ENCODE peak calls at places on chromosomes 13 and 19, in four cellular contexts. One of them, this sample, is unnamed.

GRCh38 chr13:31880849-31881494 is 141.6 kb downstream of the RXFP2 start:
- DNase-seq in HCT116: no peak
- DNase-seq in esophagus muscularis mucosa: no peak
- DNase-seq in ascending aorta: no peak
- DNase-seq in this sample: no peak

GRCh38 chr13:113956571-113956970 is 17.3 kb downstream of the C13orf46 start:
- DNase-seq in HCT116: no peak
- DNase-seq in esophagus muscularis mucosa: no peak
- DNase-seq in ascending aorta: no peak
- DNase-seq in this sample: no peak

GRCh38 chr13:24341439-24341838 is 32.1 kb downstream of the C1QTNF9 start:
- DNase-seq in HCT116: peak; percentile 19
- DNase-seq in esophagus muscularis mucosa: peak; percentile 50
- DNase-seq in ascending aorta: no peak
- DNase-seq in this sample: no peak

GRCh38 chr19:1172353-1173159 is 1.5 kb downstream of the SBNO2 start:
- DNase-seq in HCT116: no peak
- DNase-seq in esophagus muscularis mucosa: no peak
- DNase-seq in ascending aorta: peak; percentile 87
- DNase-seq in this sample: no peak

GRCh38 chr19:14118165-14119051 is 846 bp upstream of the PRKACA start:
- DNase-seq in HCT116: no peak
- DNase-seq in esophagus muscularis mucosa: peak; percentile 95
- DNase-seq in ascending aorta: peak; percentile 94
- DNase-seq in this sample: no peak

GRCh38 chr19:32676186-32676894 is 692 bp downstream of the RGS9BP start:
- DNase-seq in HCT116: no peak
- DNase-seq in esophagus muscularis mucosa: no peak
- DNase-seq in ascending aorta: no peak
- DNase-seq in this sample: no peak

GRCh38 chr19:49588370-49589122 is 2.4 kb upstream of the PRR12 start:
- DNase-seq in HCT116: no peak
- DNase-seq in esophagus muscularis mucosa: no peak
- DNase-seq in ascending aorta: no peak
- DNase-seq in this sample: no peak

GRCh38 chr13:109243311-109243951 is 543.0 kb downstream of the IRS2 start:
- DNase-seq in HCT116: peak; percentile 85
- DNase-seq in esophagus muscularis mucosa: no peak
- DNase-seq in ascending aorta: peak; percentile 79
- DNase-seq in this sample: peak; percentile 65

GRCh38 chr19:10654610-10655456 is 687 bp downstream of the ILF3 start:
- DNase-seq in HCT116: no peak
- DNase-seq in esophagus muscularis mucosa: no peak
- DNase-seq in ascending aorta: peak; percentile 74
- DNase-seq in this sample: no peak

GRCh38 chr13:89267734-89268133 is 1596.6 kb downstream of the SLITRK5 start:
- DNase-seq in HCT116: no peak
- DNase-seq in esophagus muscularis mucosa: no peak
- DNase-seq in ascending aorta: no peak
- DNase-seq in this sample: no peak

GRCh38 chr13:113350065-113350937 is 13.6 kb downstream of the GRTP1 start:
- DNase-seq in HCT116: no peak
- DNase-seq in esophagus muscularis mucosa: no peak
- DNase-seq in ascending aorta: no peak
- DNase-seq in this sample: no peak

GRCh38 chr19:49873149-49873521 is 4.0 kb downstream of the AKT1S1 start:
- DNase-seq in HCT116: no peak
- DNase-seq in esophagus muscularis mucosa: no peak
- DNase-seq in ascending aorta: no peak
- DNase-seq in this sample: no peak

GRCh38 chr19:8215783-8216182 is 6.6 kb downstream of the CERS4 start:
- DNase-seq in HCT116: no peak
- DNase-seq in esophagus muscularis mucosa: no peak
- DNase-seq in ascending aorta: no peak
- DNase-seq in this sample: no peak

GRCh38 chr19:19858751-19859150 is 6.9 kb upstream of the ZNF253 start:
- DNase-seq in HCT116: no peak
- DNase-seq in esophagus muscularis mucosa: no peak
- DNase-seq in ascending aorta: no peak
- DNase-seq in this sample: no peak

GRCh38 chr19:19865750-19866598 is at the start of gene ZNF253:
- DNase-seq in HCT116: no peak
- DNase-seq in esophagus muscularis mucosa: peak; percentile 99
- DNase-seq in ascending aorta: peak; percentile 98
- DNase-seq in this sample: peak; percentile 65

GRCh38 chr19:19866599-19867248 is 1.0 kb downstream of the ZNF253 start:
- DNase-seq in HCT116: no peak
- DNase-seq in esophagus muscularis mucosa: no peak
- DNase-seq in ascending aorta: no peak
- DNase-seq in this sample: no peak

GRCh38 chr19:19860756-19861390 is 4.8 kb upstream of the ZNF253 start:
- DNase-seq in HCT116: no peak
- DNase-seq in esophagus muscularis mucosa: no peak
- DNase-seq in ascending aorta: no peak
- DNase-seq in this sample: no peak
- H3K9me3 ChIP-seq in HCT116: peaks cover 6% of the 10 kb centered on the region
- H3K9me3 ChIP-seq in esophagus muscularis mucosa: no peaks in the 10 kb centered on the region
- H3K9me3 ChIP-seq in ascending aorta: no peaks in the 10 kb centered on the region
- H3K9me3 ChIP-seq in this sample: peaks cover 39% of the 10 kb centered on the region

DNA sequence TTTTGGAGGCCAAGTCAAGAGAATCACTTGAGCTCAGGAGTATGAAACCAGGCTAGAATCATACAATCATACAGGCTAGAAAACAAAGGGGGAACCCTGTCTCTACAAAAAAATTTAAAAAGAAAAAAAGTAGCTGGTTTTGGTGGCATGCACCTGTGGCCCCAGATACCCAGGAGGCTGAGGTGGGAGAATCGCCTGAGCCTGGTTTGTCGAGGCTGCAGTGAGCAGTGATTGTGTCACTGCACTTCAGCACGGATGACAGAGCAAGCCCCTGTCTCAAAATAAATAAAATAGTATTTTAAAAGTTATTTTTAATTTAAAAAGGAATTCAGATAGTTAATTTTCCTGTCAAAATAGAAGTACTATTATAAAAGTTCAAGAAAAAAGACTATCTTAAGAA is 369.1 kb upstream of the SLITRK5 start:
- DNase-seq in HCT116: no peak
- DNase-seq in esophagus muscularis mucosa: no peak
- DNase-seq in ascending aorta: no peak
- DNase-seq in this sample: no peak
- H3K4me3 ChIP-seq in HCT116: no peak overlapping the region
- H3K4me3 ChIP-seq in esophagus muscularis mucosa: no peak overlapping the region
- H3K4me3 ChIP-seq in ascending aorta: no peak overlapping the region
- H3K4me3 ChIP-seq in this sample: no peak overlapping the region

GRCh38 chr13:99421758-99422555 is 79.3 kb upstream of the TM9SF2 start:
- DNase-seq in HCT116: no peak
- DNase-seq in esophagus muscularis mucosa: no peak
- DNase-seq in ascending aorta: peak; percentile 19
- DNase-seq in this sample: no peak
- TF ChIP-seq CTCF in HCT116: no peak
- TF ChIP-seq CTCF in esophagus muscularis mucosa: no peak
- TF ChIP-seq CTCF in ascending aorta: no peak
- TF ChIP-seq CTCF in this sample: no peak

GRCh38 chr13:45674908-45675307 is 27.2 kb upstream of the CBY2 start:
- DNase-seq in HCT116: no peak
- DNase-seq in esophagus muscularis mucosa: peak; percentile 39
- DNase-seq in ascending aorta: no peak
- DNase-seq in this sample: no peak
- H3K9me3 ChIP-seq in HCT116: no peaks in the 10 kb centered on the region
- H3K9me3 ChIP-seq in esophagus muscularis mucosa: no peaks in the 10 kb centered on the region
- H3K9me3 ChIP-seq in ascending aorta: no peaks in the 10 kb centered on the region
- H3K9me3 ChIP-seq in this sample: no peaks in the 10 kb centered on the region

DNA sequence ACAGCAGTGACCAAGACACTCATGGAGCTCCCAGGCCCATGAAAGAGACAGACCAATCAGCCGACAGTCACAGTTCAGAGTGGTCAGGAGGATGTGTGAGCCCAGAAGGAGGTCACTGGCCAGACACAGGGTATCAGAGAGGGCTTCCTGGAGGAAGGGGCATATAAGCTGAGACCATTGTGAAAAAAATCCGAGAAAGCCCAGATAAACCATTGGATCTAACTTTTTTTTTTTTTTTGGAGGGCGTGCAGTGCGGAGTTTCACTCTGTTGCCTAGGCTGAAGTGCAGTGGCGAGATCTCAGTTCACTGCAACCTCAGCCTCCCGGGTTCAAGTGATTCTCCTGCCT is 4.2 kb downstream of the ITPKC start:
- DNase-seq in HCT116: no peak
- DNase-seq in esophagus muscularis mucosa: no peak
- DNase-seq in ascending aorta: no peak
- DNase-seq in this sample: no peak
- H3K4me3 ChIP-seq in HCT116: no peak overlapping the region
- H3K4me3 ChIP-seq in esophagus muscularis mucosa: peak overlapping the region; percentile 92
- H3K4me3 ChIP-seq in ascending aorta: peak overlapping the region; percentile 72
- H3K4me3 ChIP-seq in this sample: no peak overlapping the region

GRCh38 chr19:33766623-33767022 is 30.0 kb upstream of the KCTD15 start:
- DNase-seq in HCT116: no peak
- DNase-seq in esophagus muscularis mucosa: no peak
- DNase-seq in ascending aorta: no peak
- DNase-seq in this sample: no peak

GRCh38 chr19:33771308-33772101 is 25.2 kb upstream of the KCTD15 start:
- DNase-seq in HCT116: no peak
- DNase-seq in esophagus muscularis mucosa: no peak
- DNase-seq in ascending aorta: no peak
- DNase-seq in this sample: peak; percentile 18

GRCh38 chr19:33770107-33770506 is 26.6 kb upstream of the KCTD15 start:
- DNase-seq in HCT116: no peak
- DNase-seq in esophagus muscularis mucosa: no peak
- DNase-seq in ascending aorta: no peak
- DNase-seq in this sample: no peak

GRCh38 chr19:33769208-33769607 is 27.5 kb upstream of the KCTD15 start:
- DNase-seq in HCT116: no peak
- DNase-seq in esophagus muscularis mucosa: no peak
- DNase-seq in ascending aorta: no peak
- DNase-seq in this sample: no peak

DNA sequence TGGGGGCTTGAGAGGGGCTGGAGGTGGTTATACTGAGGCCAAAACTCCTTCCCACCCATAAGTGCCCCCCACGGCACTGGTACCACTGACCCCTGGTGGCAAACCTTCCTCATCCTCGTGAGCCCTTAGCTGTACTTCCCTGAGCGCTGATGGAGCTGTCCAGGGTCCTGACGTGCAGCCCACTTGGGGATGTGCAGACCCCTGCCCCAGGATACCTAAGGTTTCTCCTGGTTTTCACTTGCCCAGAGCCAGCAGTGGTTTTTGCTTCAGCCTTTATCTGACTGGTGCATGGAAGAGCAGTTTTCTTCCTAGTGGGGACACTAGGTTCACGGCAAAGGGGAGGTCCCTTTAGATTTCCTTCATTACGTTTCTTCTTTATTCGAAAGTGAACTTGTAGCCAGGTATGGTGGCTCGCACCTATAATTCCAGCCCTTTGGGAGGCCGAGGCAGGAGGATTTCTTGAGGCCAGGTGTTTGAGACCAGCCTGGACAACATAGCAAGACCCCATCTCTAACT is 28.7 kb upstream of the KCTD15 start:
- DNase-seq in HCT116: no peak
- DNase-seq in esophagus muscularis mucosa: no peak
- DNase-seq in ascending aorta: no peak
- DNase-seq in this sample: no peak
- TF ChIP-seq CTCF in HCT116: no peak
- TF ChIP-seq CTCF in esophagus muscularis mucosa: no peak
- TF ChIP-seq CTCF in ascending aorta: no peak
- TF ChIP-seq CTCF in this sample: peak; percentile 31

GRCh38 chr19:12521996-12522395 is 29.3 kb downstream of the ZNF564 start:
- DNase-seq in HCT116: no peak
- DNase-seq in esophagus muscularis mucosa: no peak
- DNase-seq in ascending aorta: no peak
- DNase-seq in this sample: no peak
- H3K9me3 ChIP-seq in HCT116: peaks cover 46% of the 10 kb centered on the region
- H3K9me3 ChIP-seq in esophagus muscularis mucosa: peaks cover 69% of the 10 kb centered on the region
- H3K9me3 ChIP-seq in ascending aorta: peaks cover 100% of the 10 kb centered on the region
- H3K9me3 ChIP-seq in this sample: peaks cover 73% of the 10 kb centered on the region

This sample was measured in AG04450.